ENCODE peak calls at places on chromosomes 6 and 20, in five cellular contexts. P, Z, I, M and J are unnamed samples.

GRCh38 chr6:112253842-112254816 is at the start of gene LAMA4:
- DNase-seq in I (peak; percentile 77), Z (peak; percentile 72), P (no peak), M (peak; percentile 29), J (peak; percentile 37)

GRCh38 chr6:169542491-169542890 is 159.3 kb downstream of the WDR27 start:
- DNase-seq in P (no peak), Z (no peak), M (no peak), I (no peak), J (no peak)

GRCh38 chr6:166572370-166573261 is 13.9 kb downstream of the RAMACL start:
- DNase-seq in Z (no peak), I (no peak), M (no peak), P (peak; percentile 81), J (no peak)

GRCh38 chr20:10920396-10920795 is 246.6 kb upstream of the JAG1 start:
- DNase-seq in M (no peak), I (no peak), P (no peak), Z (no peak), J (no peak)

GRCh38 chr20:38278150-38278549 is 17.6 kb upstream of the KIAA1755 start:
- DNase-seq in P (no peak), Z (no peak), M (no peak), I (peak; percentile 36), J (no peak)

GRCh38 chr20:46022411-46023147 is 6.4 kb upstream of the SLC12A5 start:
- DNase-seq in M (peak; percentile 67), Z (peak; percentile 66), I (no peak), P (no peak), J (peak; percentile 55)

GRCh38 chr6:5590187-5590586 is 328.9 kb downstream of the FARS2 start:
- DNase-seq in P (no peak), Z (no peak), I (no peak), M (no peak), J (no peak)

GRCh38 chr6:135531954-135532490 is 34.5 kb upstream of the AHI1 start:
- DNase-seq in Z (no peak), P (no peak), I (no peak), M (no peak), J (no peak)

GRCh38 chr6:5084787-5085637 is at the start of gene PPP1R3G:
- DNase-seq in Z (no peak), M (peak; percentile 45), I (peak; percentile 86), P (peak; percentile 34), J (peak; percentile 25)

GRCh38 chr6:142570221-142570671 is 268.4 kb downstream of the ADGRG6 start:
- DNase-seq in M (no peak), P (peak; percentile 25), Z (peak; percentile 79), I (no peak), J (peak; percentile 12)

GRCh38 chr6:108667984-108668383 is 107.3 kb downstream of the FOXO3 start:
- DNase-seq in M (no peak), Z (no peak), I (no peak), P (peak; percentile 21), J (no peak)

GRCh38 chr6:16800942-16801341 is 39.7 kb upstream of the ATXN1 start:
- DNase-seq in M (no peak), Z (peak; percentile 24), P (no peak), I (no peak), J (no peak)